ENCODE peak calls at places on chromosomes 11 and 22, in eight cellular contexts. A is GM23248, U is right cardiac atrium, P is small intestine, J is transverse colon, I is uterus, M is esophagus squamous epithelium, L is caudate nucleus. E is an unnamed sample.
A peak's percentile ranks its signal among the peaks of the same experiment; 100 is the strongest.

GRCh38 chr11:45152740-45153595 is 6.5 kb downstream of the PRDM11 start:
- DNase-seq in A (no peak), U (no peak), P (no peak), J (no peak), I (no peak), M (no peak), L (no peak), E (no peak)

GRCh38 chr22:50010676-50011446 is 1.7 kb downstream of the IL17REL start:
- DNase-seq in A (no peak), U (no peak), P (no peak), J (peak; percentile 9), I (no peak), M (no peak), L (no peak), E (no peak)

GRCh38 chr11:44484211-44484610 is 81.3 kb upstream of the CD82 start:
- DNase-seq in A (peak; percentile 46), U (no peak), P (peak; percentile 18), J (no peak), I (no peak), M (no peak), L (no peak), E (no peak)

GRCh38 chr22:21951931-21952465 is 650 bp downstream of the PPM1F start:
- DNase-seq in A (peak; percentile 76), U (peak; percentile 49), P (peak; percentile 25), J (peak; percentile 44), I (no peak), M (no peak), L (no peak), E (peak; percentile 40)

GRCh38 chr11:117289795-117290194 is 1.4 kb upstream of the BACE1-AS start:
- DNase-seq in A (no peak), U (no peak), P (no peak), J (no peak), I (no peak), M (no peak), L (no peak), E (no peak)

GRCh38 chr11:106695506-106695905 is 322.8 kb downstream of the GUCY1A2 start:
- DNase-seq in A (peak; percentile 50), U (no peak), P (no peak), J (no peak), I (no peak), M (no peak), L (no peak), E (no peak)

GRCh38 chr11:783581-784015 is 6.3 kb downstream of the CEND1 start:
- DNase-seq in A (peak; percentile 94), U (peak; percentile 78), P (peak; percentile 93), J (peak; percentile 82), I (peak; percentile 79), M (no peak), L (peak; percentile 75), E (peak; percentile 68)

GRCh38 chr22:22929381-22930221 is 42.0 kb downstream of the IGLL5 start:
- DNase-seq in A (no peak), U (no peak), P (no peak), J (no peak), I (no peak), M (no peak), L (no peak), E (no peak)

GRCh38 chr11:35223429-35223828 is 84.5 kb downstream of the CD44 start:
- DNase-seq in A (peak; percentile 67), U (no peak), P (no peak), J (no peak), I (peak; percentile 78), M (no peak), L (no peak), E (no peak)

GRCh38 chr22:46656856-46657654 is 36.9 kb downstream of the GRAMD4 start:
- DNase-seq in A (no peak), U (no peak), P (no peak), J (no peak), I (no peak), M (no peak), L (no peak), E (no peak)

GRCh38 chr22:28831140-28832072 is 31.0 kb upstream of the XBP1 start:
- DNase-seq in A (no peak), U (no peak), P (no peak), J (no peak), I (no peak), M (no peak), L (no peak), E (no peak)

GRCh38 chr11:113350646-113351045 is 36.3 kb downstream of the TTC12 start:
- DNase-seq in A (no peak), U (no peak), P (no peak), J (no peak), I (no peak), M (no peak), L (no peak), E (no peak)

GRCh38 chr11:115590254-115590653 is 86.0 kb upstream of the CADM1 start:
- DNase-seq in A (no peak), U (no peak), P (peak; percentile 8), J (no peak), I (no peak), M (no peak), L (no peak), E (peak; percentile 19)

GRCh38 chr11:47766363-47767227 is 546 bp downstream of the FNBP4 start:
- DNase-seq in A (peak; percentile 85), U (peak; percentile 61), P (peak; percentile 79), J (peak; percentile 81), I (peak; percentile 60), M (peak; percentile 26), L (no peak), E (peak; percentile 61)

GRCh38 chr11:99932684-99933083 is 754.4 kb upstream of the ARHGAP42 start:
- DNase-seq in A (no peak), U (no peak), P (no peak), J (no peak), I (no peak), M (no peak), L (no peak), E (no peak)

GRCh38 chr11:112280268-112281126 is 19.8 kb upstream of the PLET1 start:
- DNase-seq in A (peak; percentile 92), U (peak; percentile 46), P (peak; percentile 77), J (peak; percentile 66), I (peak; percentile 53), M (no peak), L (peak; percentile 45), E (peak; percentile 25)

GRCh38 chr11:11876458-11876857 is 34.7 kb downstream of the USP47 start:
- DNase-seq in A (peak; percentile 5), U (no peak), P (no peak), J (no peak), I (no peak), M (no peak), L (no peak), E (no peak)

GRCh38 chr11:20068691-20069090 is 91.6 kb downstream of the DBX1 start:
- DNase-seq in A (no peak), U (no peak), P (no peak), J (no peak), I (no peak), M (no peak), L (no peak), E (no peak)

GRCh38 chr11:62217191-62217748 is 8.8 kb downstream of the SCGB2A1 start:
- DNase-seq in A (peak; percentile 49), U (no peak), P (peak; percentile 14), J (no peak), I (no peak), M (no peak), L (no peak), E (no peak)

GRCh38 chr11:130882138-130882551 is 34.1 kb downstream of the SNX19 start:
- DNase-seq in A (no peak), U (no peak), P (no peak), J (no peak), I (no peak), M (no peak), L (no peak), E (peak; percentile 47)

GRCh38 chr11:57586711-57587110 is 10.8 kb upstream of the SERPING1 start:
- DNase-seq in A (no peak), U (no peak), P (no peak), J (no peak), I (no peak), M (no peak), L (no peak), E (no peak)

GRCh38 chr11:33052241-33052640 is 12.9 kb downstream of the TCP11L1 start:
- DNase-seq in A (no peak), U (no peak), P (no peak), J (no peak), I (no peak), M (no peak), L (no peak), E (no peak)
- H3K27ac ChIP-seq in A (no peak overlapping the region), U (no peak overlapping the region), P (no peak overlapping the region), J (no peak overlapping the region), I (no peak overlapping the region), M (no peak overlapping the region), L (no peak overlapping the region), E (no peak overlapping the region)

GRCh38 chr11:128865490-128865889 is 1.6 kb downstream of the KCNJ1 start:
- DNase-seq in A (peak; percentile 50), U (no peak), P (no peak), J (no peak), I (no peak), M (no peak), L (no peak), E (no peak)

GRCh38 chr11:128862913-128863660 is 4.0 kb downstream of the KCNJ1 start:
- DNase-seq in A (peak; percentile 86), U (no peak), P (no peak), J (no peak), I (no peak), M (no peak), L (no peak), E (no peak)

GRCh38 chr11:128860571-128861361 is 6.3 kb downstream of the KCNJ1 start:
- DNase-seq in A (peak; percentile 90), U (no peak), P (no peak), J (no peak), I (no peak), M (no peak), L (no peak), E (no peak)

GRCh38 chr11:128859563-128860441 is 7.3 kb downstream of the KCNJ1 start:
- DNase-seq in A (peak; percentile 59), U (peak; percentile 68), P (peak; percentile 59), J (peak; percentile 71), I (peak; percentile 49), M (peak; percentile 41), L (no peak), E (peak; percentile 76)

DNA sequence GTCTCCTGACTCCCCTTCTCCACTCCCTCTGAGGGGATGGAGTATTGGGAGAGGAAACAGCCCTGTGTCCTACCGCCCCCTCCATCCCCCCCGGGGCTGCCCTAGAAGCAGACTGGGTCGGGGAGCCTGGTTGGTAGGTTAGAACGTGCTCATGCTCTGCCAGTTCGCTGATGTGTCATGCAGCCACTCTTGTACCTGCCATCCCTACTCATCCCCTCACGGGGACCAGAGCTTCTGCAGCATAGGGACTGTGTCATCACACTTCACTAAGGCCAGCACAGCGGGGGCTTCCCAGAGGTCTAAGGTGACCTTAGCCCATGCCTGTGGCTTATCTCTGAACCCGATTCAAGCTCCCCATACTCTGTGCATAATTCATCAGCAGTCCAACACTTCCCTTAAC is 4.7 kb downstream of the KCNJ1 start:
- DNase-seq in A (peak; percentile 4), U (no peak), P (no peak), J (no peak), I (no peak), M (no peak), L (no peak), E (no peak)
- H3K27ac ChIP-seq in A (peak overlapping the region; percentile 57), U (no peak overlapping the region), P (no peak overlapping the region), J (no peak overlapping the region), I (no peak overlapping the region), M (no peak overlapping the region), L (no peak overlapping the region), E (no peak overlapping the region)

GRCh38 chr11:128732471-128733277 is 38.8 kb downstream of the FLI1 start:
- DNase-seq in A (no peak), U (no peak), P (no peak), J (no peak), I (no peak), M (no peak), L (no peak), E (no peak)
- H3K27ac ChIP-seq in A (no peak overlapping the region), U (no peak overlapping the region), P (peak overlapping the region; percentile 34), J (peak overlapping the region; percentile 10), I (no peak overlapping the region), M (no peak overlapping the region), L (no peak overlapping the region), E (no peak overlapping the region)

GRCh38 chr11:76077575-76078150 is 128.6 kb downstream of the WNT11 start:
- DNase-seq in A (no peak), U (no peak), P (no peak), J (no peak), I (no peak), M (no peak), L (no peak), E (no peak)
- H3K27ac ChIP-seq in A (no peak overlapping the region), U (no peak overlapping the region), P (no peak overlapping the region), J (no peak overlapping the region), I (no peak overlapping the region), M (no peak overlapping the region), L (no peak overlapping the region), E (peak overlapping the region; percentile 50)

E was measured in left ventricle myocardium inferior.